ENCODE peak calls at places on chromosomes 4 and X, in four cellular contexts. One of them, this sample, is unnamed.

GRCh38 chrX:19640693-19641374 is 125.5 kb upstream of the MAP3K15 start:
- DNase-seq in heart right ventricle: no peak
- DNase-seq in HFF-Myc: no peak
- DNase-seq in adrenal gland: no peak
- DNase-seq in this sample: no peak

GRCh38 chr4:56696056-56696455 is 15.0 kb upstream of the HOPX start:
- DNase-seq in heart right ventricle: no peak
- DNase-seq in HFF-Myc: no peak
- DNase-seq in adrenal gland: no peak
- DNase-seq in this sample: no peak

GRCh38 chrX:53294024-53294648 is 12.8 kb upstream of the IQSEC2 start:
- DNase-seq in heart right ventricle: no peak
- DNase-seq in HFF-Myc: no peak
- DNase-seq in adrenal gland: no peak
- DNase-seq in this sample: no peak

GRCh38 chr4:5686338-5686737 is 22.0 kb downstream of the EVC2 start:
- DNase-seq in heart right ventricle: no peak
- DNase-seq in HFF-Myc: no peak
- DNase-seq in adrenal gland: no peak
- DNase-seq in this sample: no peak

GRCh38 chrX:41935827-41936226 is 12.5 kb upstream of the CASK start:
- DNase-seq in heart right ventricle: no peak
- DNase-seq in HFF-Myc: no peak
- DNase-seq in adrenal gland: no peak
- DNase-seq in this sample: no peak

GRCh38 chr4:101853691-101854090 is 63.2 kb downstream of the BANK1 start:
- DNase-seq in heart right ventricle: no peak
- DNase-seq in HFF-Myc: no peak
- DNase-seq in adrenal gland: no peak
- DNase-seq in this sample: no peak

GRCh38 chr4:59920414-59920813 is 1279.7 kb upstream of the ADGRL3 start:
- DNase-seq in heart right ventricle: no peak
- DNase-seq in HFF-Myc: no peak
- DNase-seq in adrenal gland: no peak
- DNase-seq in this sample: no peak

GRCh38 chrX:33183366-33183765 is 28.0 kb downstream of the DMD start:
- DNase-seq in heart right ventricle: peak; percentile 11
- DNase-seq in HFF-Myc: no peak
- DNase-seq in adrenal gland: peak; percentile 75
- DNase-seq in this sample: no peak

GRCh38 chr4:73922766-73923630 is 53.8 kb downstream of the CXCL1 start:
- DNase-seq in heart right ventricle: no peak
- DNase-seq in HFF-Myc: no peak
- DNase-seq in adrenal gland: no peak
- DNase-seq in this sample: no peak

GRCh38 chrX:9644335-9644734 is 121.3 kb downstream of the GPR143 start:
- DNase-seq in heart right ventricle: no peak
- DNase-seq in HFF-Myc: no peak
- DNase-seq in adrenal gland: no peak
- DNase-seq in this sample: peak; percentile 19

GRCh38 chr4:110953191-110953590 is 330.3 kb upstream of the PITX2 start:
- DNase-seq in heart right ventricle: no peak
- DNase-seq in HFF-Myc: no peak
- DNase-seq in adrenal gland: no peak
- DNase-seq in this sample: no peak

GRCh38 chrX:24424948-24425347 is 40.1 kb upstream of the PDK3 start:
- DNase-seq in heart right ventricle: peak; percentile 28
- DNase-seq in HFF-Myc: no peak
- DNase-seq in adrenal gland: no peak
- DNase-seq in this sample: no peak

GRCh38 chr4:146053901-146054300 is 115.3 kb upstream of the ZNF827 start:
- DNase-seq in heart right ventricle: no peak
- DNase-seq in HFF-Myc: no peak
- DNase-seq in adrenal gland: no peak
- DNase-seq in this sample: no peak

GRCh38 chrX:87583679-87584078 is 66.1 kb downstream of the KLHL4 start:
- DNase-seq in heart right ventricle: no peak
- DNase-seq in HFF-Myc: no peak
- DNase-seq in adrenal gland: no peak
- DNase-seq in this sample: no peak

GRCh38 chr4:25687763-25688162 is 32.1 kb downstream of the SLC34A2 start:
- DNase-seq in heart right ventricle: no peak
- DNase-seq in HFF-Myc: no peak
- DNase-seq in adrenal gland: no peak
- DNase-seq in this sample: no peak

GRCh38 chr4:41538017-41538733 is at the start of gene LIMCH1:
- DNase-seq in heart right ventricle: peak; percentile 64
- DNase-seq in HFF-Myc: no peak
- DNase-seq in adrenal gland: peak; percentile 51
- DNase-seq in this sample: no peak

GRCh38 chr4:146333187-146333894 is 119.0 kb downstream of the REELD1 start:
- DNase-seq in heart right ventricle: no peak
- DNase-seq in HFF-Myc: peak; percentile 41
- DNase-seq in adrenal gland: no peak
- DNase-seq in this sample: no peak

GRCh38 chr4:106809083-106809482 is 227.0 kb downstream of the DKK2 start:
- DNase-seq in heart right ventricle: no peak
- DNase-seq in HFF-Myc: peak; percentile 33
- DNase-seq in adrenal gland: no peak
- DNase-seq in this sample: no peak

GRCh38 chr4:183876268-183876934 is 28.7 kb upstream of the STOX2 start:
- DNase-seq in heart right ventricle: peak; percentile 88
- DNase-seq in HFF-Myc: no peak
- DNase-seq in adrenal gland: peak; percentile 81
- DNase-seq in this sample: no peak

GRCh38 chr4:7481227-7481626 is 46.5 kb upstream of the PSAPL1 start:
- DNase-seq in heart right ventricle: no peak
- DNase-seq in HFF-Myc: no peak
- DNase-seq in adrenal gland: no peak
- DNase-seq in this sample: no peak
- TF ChIP-seq CTCF in heart right ventricle: no peak
- TF ChIP-seq CTCF in HFF-Myc: no peak
- TF ChIP-seq CTCF in adrenal gland: no peak
- TF ChIP-seq CTCF in this sample: no peak

DNA sequence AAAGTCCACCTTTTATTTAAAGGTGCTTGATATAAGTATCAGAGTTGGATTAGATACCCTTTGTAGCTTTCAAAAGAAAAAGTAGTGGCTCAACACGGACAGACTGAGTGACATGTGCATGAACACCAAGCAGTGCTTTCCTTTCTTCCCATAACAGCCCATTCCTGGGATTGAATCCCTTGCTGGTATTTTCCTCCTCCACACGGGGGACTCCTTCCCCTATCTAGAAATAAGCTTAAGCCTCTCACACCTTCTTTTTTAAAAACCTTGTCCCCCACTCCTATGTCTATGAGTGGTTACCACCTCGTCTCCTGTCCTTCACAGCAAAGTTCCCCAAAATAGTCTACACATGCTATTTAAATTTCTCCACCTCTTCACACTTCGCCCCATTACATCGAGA is 5.1 kb downstream of the AP1S2 start:
- DNase-seq in heart right ventricle: no peak
- DNase-seq in HFF-Myc: no peak
- DNase-seq in adrenal gland: no peak
- DNase-seq in this sample: no peak
- TF ChIP-seq CTCF in heart right ventricle: no peak
- TF ChIP-seq CTCF in HFF-Myc: peak; percentile 26
- TF ChIP-seq CTCF in adrenal gland: no peak
- TF ChIP-seq CTCF in this sample: no peak

GRCh38 chrX:72003811-72004750 is 93.4 kb downstream of the NHSL2 start:
- DNase-seq in heart right ventricle: peak; percentile 33
- DNase-seq in HFF-Myc: peak; percentile 70
- DNase-seq in adrenal gland: no peak
- DNase-seq in this sample: no peak
- TF ChIP-seq CTCF in heart right ventricle: no peak
- TF ChIP-seq CTCF in HFF-Myc: peak; percentile 35
- TF ChIP-seq CTCF in adrenal gland: no peak
- TF ChIP-seq CTCF in this sample: no peak

DNA sequence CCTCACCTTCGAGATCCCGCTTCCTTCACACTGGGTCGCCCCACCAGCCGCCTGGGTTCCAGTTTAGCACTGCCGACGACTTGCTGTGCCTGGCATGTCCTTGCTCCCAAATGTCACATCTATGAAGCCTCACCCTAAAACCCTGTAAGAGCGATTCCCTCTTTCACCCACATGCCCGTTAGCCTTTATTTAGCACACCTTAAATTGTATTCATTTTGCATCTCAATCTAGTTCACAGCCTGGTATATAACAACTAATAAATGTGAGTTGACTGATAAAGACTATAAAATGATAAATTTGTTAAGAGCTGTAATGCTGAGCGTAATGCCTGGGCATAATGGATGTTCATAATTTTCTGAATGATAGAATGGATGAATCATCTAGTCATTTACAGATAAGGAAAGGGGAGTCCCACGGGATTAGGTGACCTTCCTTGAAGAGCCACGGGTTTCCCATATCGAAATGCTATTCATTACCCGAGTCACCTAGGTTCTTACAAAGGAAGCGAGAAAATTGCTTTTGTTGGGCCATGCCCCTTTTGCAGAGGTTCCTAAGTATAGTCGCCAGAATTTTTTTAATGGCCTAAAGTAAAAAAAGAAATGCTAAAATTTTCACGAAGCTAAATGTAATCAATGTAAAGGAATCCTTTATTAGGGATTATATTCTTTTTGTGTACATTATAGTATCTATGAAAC is 1.1 kb upstream of the AP1S2 start:
- DNase-seq in heart right ventricle: no peak
- DNase-seq in HFF-Myc: no peak
- DNase-seq in adrenal gland: no peak
- DNase-seq in this sample: no peak
- TF ChIP-seq CTCF in heart right ventricle: no peak
- TF ChIP-seq CTCF in HFF-Myc: no peak
- TF ChIP-seq CTCF in adrenal gland: no peak
- TF ChIP-seq CTCF in this sample: no peak